ENCODE peak calls at places on chromosomes 1 and 21, in five cellular contexts. B is RWPE1, Z is GM13976, P is DMS153, M is left cardiac atrium. J is an unnamed sample.

GRCh38 chr1:44842763-44843655 is at the start of gene PTCH2:
- DNase-seq in P (peak), M (peak), Z (peak), B (peak), J (peak)

GRCh38 chr1:183283286-183283685 is 97.2 kb downstream of the LAMC2 start:
- DNase-seq in P (no peak), Z (no peak), B (no peak), M (no peak), J (no peak)

GRCh38 chr1:10812387-10812915 is 16.0 kb upstream of the CASZ1 start:
- DNase-seq in P (no peak), Z (no peak), M (no peak), B (no peak), J (no peak)

GRCh38 chr1:64006276-64007051 is 197.0 kb upstream of the UBE2U start:
- DNase-seq in P (peak), Z (no peak), B (peak), M (no peak), J (no peak)

GRCh38 chr1:167274061-167274460 is 53.4 kb downstream of the POU2F1 start:
- DNase-seq in M (no peak), P (no peak), B (no peak), Z (no peak), J (no peak)

GRCh38 chr1:189567890-189568289 is 909.8 kb downstream of the BRINP3 start:
- DNase-seq in M (no peak), Z (no peak), P (no peak), B (no peak), J (no peak)

GRCh38 chr1:2985694-2986548 is 35.3 kb upstream of the ACTRT2 start:
- DNase-seq in P (no peak), M (no peak), Z (no peak), B (no peak), J (no peak)

GRCh38 chr1:1770102-1770501 is 8.2 kb downstream of the NADK start:
- DNase-seq in M (no peak), Z (no peak), P (no peak), B (no peak), J (no peak)

GRCh38 chr1:245166471-245166885 is 11.7 kb downstream of the KIF26B start:
- DNase-seq in B (no peak), Z (no peak), P (no peak), M (no peak), J (no peak)

GRCh38 chr1:44500181-44501021 is 95.3 kb downstream of the RNF220 start:
- DNase-seq in M (no peak), B (no peak), P (no peak), Z (no peak), J (no peak)

GRCh38 chr1:18948048-18948912 is 8.2 kb downstream of the IFFO2 start:
- DNase-seq in M (no peak), Z (no peak), P (no peak), B (no peak), J (peak)

GRCh38 chr21:34881894-34882371 is 167.2 kb downstream of the RUNX1 start:
- DNase-seq in Z (no peak), M (no peak), B (peak), P (no peak), J (no peak)

GRCh38 chr1:37159102-37159501 is 124.8 kb upstream of the GRIK3 start:
- DNase-seq in Z (no peak), B (no peak), P (no peak), M (no peak), J (no peak)

GRCh38 chr1:3169621-3170356 is 100.8 kb downstream of the PRDM16 start:
- DNase-seq in M (no peak), Z (no peak), P (no peak), B (no peak), J (no peak)

J was measured in lower lobe of right lung.